ENCODE peak calls at places on chromosomes 3 and 15, in six cellular contexts. G is WERI-Rb-1; J is CD4-positive, alpha-beta T cell; T is psoas muscle; Q is stomach; M is putamen. H is an unnamed sample.

GRCh38 chr15:31155136-31155535 is 53.6 kb upstream of the TRPM1 start:
- DNase-seq in G (no peak), J (no peak), T (no peak), Q (no peak), M (no peak), H (no peak)

GRCh38 chr15:74599156-74599555 is 16.5 kb upstream of the CLK3 start:
- DNase-seq in G (no peak), J (no peak), T (no peak), Q (no peak), M (no peak), H (no peak)

GRCh38 chr15:35397027-35397426 is 148.9 kb downstream of the DPH6 start:
- DNase-seq in G (no peak), J (no peak), T (no peak), Q (no peak), M (no peak), H (no peak)

GRCh38 chr15:80450811-80451321 is 46.7 kb downstream of the ARNT2 start:
- DNase-seq in G (no peak), J (no peak), T (no peak), Q (no peak), M (no peak), H (no peak)

GRCh38 chr3:31934018-31934417 is 47.0 kb downstream of the OSBPL10 start:
- DNase-seq in G (no peak), J (no peak), T (no peak), Q (no peak), M (no peak), H (no peak)

GRCh38 chr3:182644800-182645433 is 148.4 kb upstream of the ATP11B start:
- DNase-seq in G (no peak), J (no peak), T (no peak), Q (no peak), M (no peak), H (no peak)

GRCh38 chr3:170868577-170869239 is 1.3 kb downstream of the RPL22L1 start:
- DNase-seq in G (no peak), J (no peak), T (no peak), Q (no peak), M (no peak), H (no peak)

GRCh38 chr3:197335428-197336132 is 37.2 kb upstream of the DLG1 start:
- DNase-seq in G (peak), J (no peak), T (no peak), Q (no peak), M (no peak), H (peak)

GRCh38 chr3:10552631-10552943 is 47.2 kb upstream of the ATP2B2 start:
- DNase-seq in G (no peak), J (no peak), T (no peak), Q (no peak), M (no peak), H (no peak)

GRCh38 chr3:128794788-128795649 is 69.0 kb downstream of the RAB7A start:
- DNase-seq in G (peak), J (peak), T (no peak), Q (peak), M (peak), H (peak)